ENCODE peak calls at places on chromosomes 11 and 22, in eight cellular contexts. One of them, this sample, is unnamed. For H3K4me1, the result is how much of the 10 kb centered on the place peaks cover.

GRCh38 chr11:76669901-76670474 is 559 bp downstream of the LRRC32 start:
- DNase-seq in thoracic aorta: peak
- DNase-seq in psoas muscle: peak
- DNase-seq in A673: no peak
- DNase-seq in naive thymus-derived CD4-positive, alpha-beta T cell: no peak
- DNase-seq in cardiac muscle cell: peak
- DNase-seq in upper lobe of right lung: peak
- DNase-seq in adrenal gland: peak
- DNase-seq in this sample: peak

GRCh38 chr22:33188316-33188715 is 130.1 kb upstream of the SYN3 start:
- DNase-seq in thoracic aorta: no peak
- DNase-seq in psoas muscle: no peak
- DNase-seq in A673: no peak
- DNase-seq in naive thymus-derived CD4-positive, alpha-beta T cell: no peak
- DNase-seq in cardiac muscle cell: no peak
- DNase-seq in upper lobe of right lung: no peak
- DNase-seq in adrenal gland: no peak
- DNase-seq in this sample: peak

GRCh38 chr22:46774456-46775363 is 12.3 kb downstream of the TBC1D22A start:
- DNase-seq in thoracic aorta: no peak
- DNase-seq in psoas muscle: no peak
- DNase-seq in A673: no peak
- DNase-seq in naive thymus-derived CD4-positive, alpha-beta T cell: no peak
- DNase-seq in cardiac muscle cell: no peak
- DNase-seq in upper lobe of right lung: no peak
- DNase-seq in adrenal gland: no peak
- DNase-seq in this sample: no peak

GRCh38 chr11:101127348-101127698 is 2.3 kb downstream of the PGR start:
- DNase-seq in thoracic aorta: no peak
- DNase-seq in psoas muscle: peak
- DNase-seq in A673: peak
- DNase-seq in naive thymus-derived CD4-positive, alpha-beta T cell: no peak
- DNase-seq in cardiac muscle cell: peak
- DNase-seq in upper lobe of right lung: peak
- DNase-seq in adrenal gland: peak
- DNase-seq in this sample: peak

GRCh38 chr11:112499153-112499907 is 238.7 kb upstream of the PLET1 start:
- DNase-seq in thoracic aorta: no peak
- DNase-seq in psoas muscle: no peak
- DNase-seq in A673: peak
- DNase-seq in naive thymus-derived CD4-positive, alpha-beta T cell: no peak
- DNase-seq in cardiac muscle cell: no peak
- DNase-seq in upper lobe of right lung: no peak
- DNase-seq in adrenal gland: no peak
- DNase-seq in this sample: no peak

GRCh38 chr11:89175796-89176195 is 1.9 kb upstream of the TYR start:
- DNase-seq in thoracic aorta: no peak
- DNase-seq in psoas muscle: no peak
- DNase-seq in A673: peak
- DNase-seq in naive thymus-derived CD4-positive, alpha-beta T cell: no peak
- DNase-seq in cardiac muscle cell: no peak
- DNase-seq in upper lobe of right lung: no peak
- DNase-seq in adrenal gland: no peak
- DNase-seq in this sample: no peak

GRCh38 chr11:100692290-100692689 is 5.2 kb downstream of the ARHGAP42 start:
- DNase-seq in thoracic aorta: no peak
- DNase-seq in psoas muscle: no peak
- DNase-seq in A673: no peak
- DNase-seq in naive thymus-derived CD4-positive, alpha-beta T cell: no peak
- DNase-seq in cardiac muscle cell: no peak
- DNase-seq in upper lobe of right lung: no peak
- DNase-seq in adrenal gland: no peak
- DNase-seq in this sample: no peak

GRCh38 chr11:14612624-14613023 is 31.0 kb upstream of the PDE3B start:
- DNase-seq in thoracic aorta: no peak
- DNase-seq in psoas muscle: no peak
- DNase-seq in A673: no peak
- DNase-seq in naive thymus-derived CD4-positive, alpha-beta T cell: no peak
- DNase-seq in cardiac muscle cell: no peak
- DNase-seq in upper lobe of right lung: no peak
- DNase-seq in adrenal gland: no peak
- DNase-seq in this sample: no peak

GRCh38 chr11:129247129-129247528 is 55.0 kb upstream of the ARHGAP32 start:
- DNase-seq in thoracic aorta: no peak
- DNase-seq in psoas muscle: no peak
- DNase-seq in A673: peak
- DNase-seq in naive thymus-derived CD4-positive, alpha-beta T cell: peak
- DNase-seq in cardiac muscle cell: no peak
- DNase-seq in upper lobe of right lung: no peak
- DNase-seq in adrenal gland: no peak
- DNase-seq in this sample: no peak

GRCh38 chr11:91272089-91272488 is 952.5 kb upstream of the FAT3 start:
- DNase-seq in thoracic aorta: no peak
- DNase-seq in psoas muscle: no peak
- DNase-seq in A673: no peak
- DNase-seq in naive thymus-derived CD4-positive, alpha-beta T cell: no peak
- DNase-seq in cardiac muscle cell: no peak
- DNase-seq in upper lobe of right lung: no peak
- DNase-seq in adrenal gland: no peak
- DNase-seq in this sample: no peak

GRCh38 chr11:125569913-125570621 is 790 bp downstream of the EI24 start:
- DNase-seq in thoracic aorta: no peak
- DNase-seq in psoas muscle: peak
- DNase-seq in A673: peak
- DNase-seq in naive thymus-derived CD4-positive, alpha-beta T cell: no peak
- DNase-seq in cardiac muscle cell: no peak
- DNase-seq in upper lobe of right lung: no peak
- DNase-seq in adrenal gland: no peak
- DNase-seq in this sample: no peak

GRCh38 chr11:16611395-16612233 is 126.8 kb upstream of the C11orf58 start:
- DNase-seq in thoracic aorta: no peak
- DNase-seq in psoas muscle: no peak
- DNase-seq in A673: peak
- DNase-seq in naive thymus-derived CD4-positive, alpha-beta T cell: no peak
- DNase-seq in cardiac muscle cell: peak
- DNase-seq in upper lobe of right lung: no peak
- DNase-seq in adrenal gland: no peak
- DNase-seq in this sample: no peak

GRCh38 chr11:100866453-100866852 is 179.4 kb downstream of the ARHGAP42 start:
- DNase-seq in thoracic aorta: no peak
- DNase-seq in psoas muscle: no peak
- DNase-seq in A673: no peak
- DNase-seq in naive thymus-derived CD4-positive, alpha-beta T cell: no peak
- DNase-seq in cardiac muscle cell: no peak
- DNase-seq in upper lobe of right lung: no peak
- DNase-seq in adrenal gland: no peak
- DNase-seq in this sample: no peak

GRCh38 chr11:47394322-47395224 is 13.8 kb upstream of the SLC39A13 start:
- DNase-seq in thoracic aorta: no peak
- DNase-seq in psoas muscle: peak
- DNase-seq in A673: peak
- DNase-seq in naive thymus-derived CD4-positive, alpha-beta T cell: peak
- DNase-seq in cardiac muscle cell: no peak
- DNase-seq in upper lobe of right lung: peak
- DNase-seq in adrenal gland: no peak
- DNase-seq in this sample: no peak

GRCh38 chr11:116375221-116375620 is 397.6 kb downstream of the BUD13 start:
- DNase-seq in thoracic aorta: no peak
- DNase-seq in psoas muscle: no peak
- DNase-seq in A673: no peak
- DNase-seq in naive thymus-derived CD4-positive, alpha-beta T cell: no peak
- DNase-seq in cardiac muscle cell: no peak
- DNase-seq in upper lobe of right lung: no peak
- DNase-seq in adrenal gland: no peak
- DNase-seq in this sample: no peak

GRCh38 chr11:116373107-116373506 is 399.7 kb downstream of the BUD13 start:
- DNase-seq in thoracic aorta: no peak
- DNase-seq in psoas muscle: no peak
- DNase-seq in A673: no peak
- DNase-seq in naive thymus-derived CD4-positive, alpha-beta T cell: no peak
- DNase-seq in cardiac muscle cell: no peak
- DNase-seq in upper lobe of right lung: no peak
- DNase-seq in adrenal gland: no peak
- DNase-seq in this sample: no peak

GRCh38 chr11:116374085-116374484 is 398.7 kb downstream of the BUD13 start:
- DNase-seq in thoracic aorta: no peak
- DNase-seq in psoas muscle: no peak
- DNase-seq in A673: no peak
- DNase-seq in naive thymus-derived CD4-positive, alpha-beta T cell: no peak
- DNase-seq in cardiac muscle cell: no peak
- DNase-seq in upper lobe of right lung: no peak
- DNase-seq in adrenal gland: no peak
- DNase-seq in this sample: no peak

GRCh38 chr11:116371146-116371545 is 401.6 kb downstream of the BUD13 start:
- DNase-seq in thoracic aorta: no peak
- DNase-seq in psoas muscle: no peak
- DNase-seq in A673: no peak
- DNase-seq in naive thymus-derived CD4-positive, alpha-beta T cell: no peak
- DNase-seq in cardiac muscle cell: no peak
- DNase-seq in upper lobe of right lung: no peak
- DNase-seq in adrenal gland: no peak
- DNase-seq in this sample: no peak

GRCh38 chr11:116373545-116373944 is 399.2 kb downstream of the BUD13 start:
- DNase-seq in thoracic aorta: no peak
- DNase-seq in psoas muscle: no peak
- DNase-seq in A673: no peak
- DNase-seq in naive thymus-derived CD4-positive, alpha-beta T cell: no peak
- DNase-seq in cardiac muscle cell: no peak
- DNase-seq in upper lobe of right lung: no peak
- DNase-seq in adrenal gland: no peak
- DNase-seq in this sample: no peak
- H3K27ac ChIP-seq in thoracic aorta: no peak
- H3K27ac ChIP-seq in psoas muscle: no peak
- H3K27ac ChIP-seq in A673: no peak
- H3K27ac ChIP-seq in naive thymus-derived CD4-positive, alpha-beta T cell: no peak
- H3K27ac ChIP-seq in cardiac muscle cell: no peak
- H3K27ac ChIP-seq in upper lobe of right lung: no peak
- H3K27ac ChIP-seq in adrenal gland: no peak
- H3K27ac ChIP-seq in this sample: no peak

DNA sequence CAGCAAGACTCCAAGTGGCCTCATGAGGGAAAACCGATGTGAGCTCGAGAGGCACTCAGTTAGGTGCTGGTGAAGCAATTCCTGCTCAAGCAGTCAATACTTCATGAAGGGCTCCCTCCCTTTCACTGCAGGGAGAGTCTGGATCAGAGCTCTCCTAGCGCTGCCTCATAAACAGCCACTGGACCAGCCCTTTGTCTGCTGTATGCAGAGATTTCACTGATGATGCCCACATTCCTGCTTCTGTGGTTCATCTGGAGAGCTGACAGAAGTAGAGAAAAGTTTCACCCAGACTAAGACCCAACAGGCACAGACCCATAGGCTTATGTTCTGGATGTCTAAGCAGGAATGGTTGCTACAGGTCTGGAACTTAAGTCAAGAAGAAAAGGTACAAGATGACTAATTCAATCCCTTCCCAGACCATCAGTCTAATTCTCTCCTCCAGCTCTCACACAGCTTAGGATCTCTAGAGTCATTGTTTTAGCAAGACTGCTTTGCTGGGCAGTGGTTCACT is 4.0 kb downstream of the UCP2 start:
- DNase-seq in thoracic aorta: no peak
- DNase-seq in psoas muscle: peak
- DNase-seq in A673: no peak
- DNase-seq in naive thymus-derived CD4-positive, alpha-beta T cell: no peak
- DNase-seq in cardiac muscle cell: no peak
- DNase-seq in upper lobe of right lung: peak
- DNase-seq in adrenal gland: no peak
- DNase-seq in this sample: no peak
- H3K4me1 ChIP-seq in thoracic aorta: under half
- H3K4me1 ChIP-seq in psoas muscle: under half
- H3K4me1 ChIP-seq in A673: under half
- H3K4me1 ChIP-seq in naive thymus-derived CD4-positive, alpha-beta T cell: half or more
- H3K4me1 ChIP-seq in cardiac muscle cell: under half
- H3K4me1 ChIP-seq in upper lobe of right lung: under half
- H3K4me1 ChIP-seq in adrenal gland: under half
- H3K4me1 ChIP-seq in this sample: under half

GRCh38 chr11:31711137-31711536 is 100.0 kb downstream of the PAX6 start:
- DNase-seq in thoracic aorta: no peak
- DNase-seq in psoas muscle: no peak
- DNase-seq in A673: no peak
- DNase-seq in naive thymus-derived CD4-positive, alpha-beta T cell: no peak
- DNase-seq in cardiac muscle cell: no peak
- DNase-seq in upper lobe of right lung: no peak
- DNase-seq in adrenal gland: no peak
- DNase-seq in this sample: no peak
- H3K27ac ChIP-seq in thoracic aorta: no peak
- H3K27ac ChIP-seq in psoas muscle: no peak
- H3K27ac ChIP-seq in A673: no peak
- H3K27ac ChIP-seq in naive thymus-derived CD4-positive, alpha-beta T cell: no peak
- H3K27ac ChIP-seq in cardiac muscle cell: no peak
- H3K27ac ChIP-seq in upper lobe of right lung: no peak
- H3K27ac ChIP-seq in adrenal gland: no peak
- H3K27ac ChIP-seq in this sample: no peak

GRCh38 chr11:20011294-20011951 is 148.9 kb downstream of the DBX1 start:
- DNase-seq in thoracic aorta: no peak
- DNase-seq in psoas muscle: no peak
- DNase-seq in A673: no peak
- DNase-seq in naive thymus-derived CD4-positive, alpha-beta T cell: no peak
- DNase-seq in cardiac muscle cell: no peak
- DNase-seq in upper lobe of right lung: no peak
- DNase-seq in adrenal gland: no peak
- DNase-seq in this sample: no peak
- H3K4me1 ChIP-seq in thoracic aorta: under half
- H3K4me1 ChIP-seq in psoas muscle: under half
- H3K4me1 ChIP-seq in A673: under half
- H3K4me1 ChIP-seq in naive thymus-derived CD4-positive, alpha-beta T cell: under half
- H3K4me1 ChIP-seq in cardiac muscle cell: half or more
- H3K4me1 ChIP-seq in upper lobe of right lung: under half
- H3K4me1 ChIP-seq in adrenal gland: under half
- H3K4me1 ChIP-seq in this sample: under half

GRCh38 chr11:23903044-23903704 is 593.7 kb upstream of the LUZP2 start:
- DNase-seq in thoracic aorta: no peak
- DNase-seq in psoas muscle: no peak
- DNase-seq in A673: no peak
- DNase-seq in naive thymus-derived CD4-positive, alpha-beta T cell: no peak
- DNase-seq in cardiac muscle cell: no peak
- DNase-seq in upper lobe of right lung: no peak
- DNase-seq in adrenal gland: no peak
- DNase-seq in this sample: peak
- H3K27ac ChIP-seq in thoracic aorta: no peak
- H3K27ac ChIP-seq in psoas muscle: no peak
- H3K27ac ChIP-seq in A673: no peak
- H3K27ac ChIP-seq in naive thymus-derived CD4-positive, alpha-beta T cell: no peak
- H3K27ac ChIP-seq in cardiac muscle cell: no peak
- H3K27ac ChIP-seq in upper lobe of right lung: no peak
- H3K27ac ChIP-seq in adrenal gland: no peak
- H3K27ac ChIP-seq in this sample: peak